ENCODE peak calls at places on chromosomes 1 and 21, in ten cellular contexts. W is tibial nerve, N is thyroid gland, H is heart left ventricle, M is body of pancreas, E is IMR-90, Y is prostate gland, T is K562, A is GM12878, I is breast epithelium. L is an unnamed sample.

GRCh38 chr21:33651965-33652680 is 9.8 kb downstream of the ITSN1 start:
- DNase-seq in M (no peak), T (no peak), H (no peak), I (no peak), N (no peak), A (no peak), E (no peak), Y (no peak), W (no peak), L (no peak)

GRCh38 chr21:41481191-41481590 is 26.8 kb downstream of the TMPRSS2 start:
- DNase-seq in T (no peak), H (no peak), W (no peak), N (no peak), A (no peak), E (peak; percentile 80), I (no peak), Y (no peak), M (no peak), L (no peak)

GRCh38 chr1:67888707-67889106 is 55.4 kb upstream of the GNG12 start:
- DNase-seq in M (no peak), T (no peak), Y (no peak), N (no peak), A (no peak), E (peak; percentile 63), W (no peak), I (no peak), H (no peak), L (no peak)

GRCh38 chr1:221397141-221397540 is 344.7 kb downstream of the DUSP10 start:
- DNase-seq in M (no peak), N (no peak), H (no peak), T (no peak), A (no peak), I (no peak), E (no peak), Y (no peak), W (no peak), L (no peak)

GRCh38 chr1:50697440-50698421 is 262.3 kb downstream of the FAF1 start:
- DNase-seq in W (no peak), I (no peak), E (peak; percentile 62), A (no peak), H (no peak), Y (no peak), N (no peak), M (no peak), T (no peak), L (no peak)

GRCh38 chr1:21631944-21632887 is 36.9 kb downstream of the RAP1GAP start:
- DNase-seq in H (no peak), W (no peak), Y (peak; percentile 59), E (no peak), A (no peak), N (peak; percentile 53), T (peak; percentile 95), I (no peak), M (peak; percentile 65), L (peak; percentile 82)

GRCh38 chr1:50735443-50735842 is 224.6 kb downstream of the FAF1 start:
- DNase-seq in Y (no peak), N (no peak), E (peak; percentile 33), W (no peak), H (no peak), M (no peak), A (no peak), T (peak; percentile 46), I (no peak), L (no peak)

GRCh38 chr1:3968851-3969250 is 68.8 kb upstream of the C1orf174 start:
- DNase-seq in A (no peak), Y (no peak), W (no peak), T (peak; percentile 33), N (no peak), I (no peak), E (no peak), M (no peak), H (no peak), L (no peak)

GRCh38 chr1:77412069-77412793 is 130.4 kb downstream of the AK5 start:
- DNase-seq in N (no peak), M (no peak), E (peak; percentile 66), T (no peak), Y (peak; percentile 27), A (no peak), W (no peak), H (no peak), I (no peak), L (peak; percentile 29)

GRCh38 chr1:16127676-16128337 is 28.1 kb downstream of the EPHA2 start:
- DNase-seq in M (peak; percentile 16), A (no peak), I (no peak), N (no peak), Y (no peak), E (no peak), W (no peak), H (peak; percentile 70), T (no peak), L (no peak)

GRCh38 chr1:211517006-211517405 is 25.0 kb upstream of the RD3 start:
- DNase-seq in T (peak; percentile 40), M (no peak), Y (no peak), H (no peak), W (no peak), N (no peak), I (no peak), E (no peak), A (no peak), L (no peak)

GRCh38 chr1:85015826-85016225 is 18.9 kb upstream of the MCOLN2 start:
- DNase-seq in I (no peak), T (no peak), W (no peak), Y (no peak), H (no peak), E (no peak), M (no peak), A (no peak), N (no peak), L (no peak)

GRCh38 chr1:38077523-38078147 is 31.0 kb upstream of the POU3F1 start:
- DNase-seq in A (no peak), H (no peak), W (no peak), M (no peak), T (no peak), Y (no peak), N (no peak), E (no peak), I (no peak), L (no peak)

GRCh38 chr1:55684131-55684650 is 469.0 kb upstream of the USP24 start:
- DNase-seq in N (no peak), E (no peak), M (no peak), I (no peak), T (no peak), A (no peak), W (no peak), Y (no peak), H (no peak), L (no peak)

GRCh38 chr1:89175601-89176256 is at the start of gene GBP7:
- DNase-seq in T (no peak), M (no peak), N (no peak), W (no peak), E (no peak), Y (no peak), A (no peak), H (no peak), I (no peak), L (no peak)

GRCh38 chr1:1206376-1207253 is at the start of gene TNFRSF18:
- DNase-seq in A (no peak), I (no peak), H (peak; percentile 64), W (no peak), N (peak; percentile 50), Y (peak; percentile 43), M (peak; percentile 53), T (no peak), E (no peak), L (no peak)

GRCh38 chr1:228394571-228395394 is 11.9 kb downstream of the TRIM11 start:
- DNase-seq in I (peak; percentile 45), E (no peak), A (no peak), W (no peak), Y (no peak), T (no peak), M (no peak), H (peak; percentile 60), N (peak; percentile 1), L (no peak)
- TF ChIP-seq CTCF in I (no peak), E (no peak), A (no peak), W (no peak), Y (no peak), T (no peak), M (no peak), H (no peak), N (no peak), L (no peak)

GRCh38 chr1:32948905-32949304 is 15.7 kb downstream of the RNF19B start:
- DNase-seq in T (no peak), A (no peak), I (no peak), H (no peak), M (peak; percentile 31), Y (no peak), N (no peak), E (no peak), W (no peak), L (peak; percentile 26)
- H3K4me1 ChIP-seq in T (no peaks in the 10 kb centered on the region), A (peaks cover 16% of the 10 kb centered on the region), I (no peaks in the 10 kb centered on the region), H (peaks cover 26% of the 10 kb centered on the region), M (peaks cover 31% of the 10 kb centered on the region), Y (no peaks in the 10 kb centered on the region), N (peaks cover 15% of the 10 kb centered on the region), E (peaks cover 5% of the 10 kb centered on the region), W (no peaks in the 10 kb centered on the region), L (peaks cover 39% of the 10 kb centered on the region)

DNA sequence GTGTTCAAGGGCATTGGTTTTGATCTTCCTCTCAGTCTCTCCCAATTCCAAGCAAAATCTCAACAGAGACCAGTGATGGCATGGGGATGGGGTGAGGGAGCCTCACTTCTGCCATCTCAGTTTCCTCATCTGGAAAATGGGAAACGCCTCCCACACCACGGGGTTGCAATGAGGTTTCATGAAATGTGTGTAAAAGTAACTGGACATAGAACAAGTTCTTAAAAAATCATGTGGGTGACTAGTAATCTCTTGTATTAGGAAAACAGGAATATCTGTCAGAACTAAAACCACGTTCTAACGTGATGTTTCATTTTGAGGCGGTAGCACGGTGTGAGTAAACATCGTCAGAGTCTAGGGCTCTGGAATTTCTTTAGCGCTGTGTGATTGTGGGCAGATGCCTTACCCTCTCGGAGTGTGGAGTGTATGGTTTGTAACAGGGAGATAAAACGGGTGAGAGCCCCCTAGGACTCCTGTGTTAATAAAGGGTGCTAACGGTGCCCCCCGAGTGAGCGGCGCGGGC is 55.5 kb upstream of the DNAJC6 start:
- DNase-seq in H (no peak), Y (no peak), E (no peak), M (no peak), I (no peak), A (no peak), W (no peak), N (no peak), T (no peak), L (no peak)
- TF ChIP-seq POLR2A in H (no peak), Y (no peak), E (no peak), M (no peak), I (no peak), A (no peak), W (no peak), N (no peak), T (peak; percentile 76), L (no peak)

DNA sequence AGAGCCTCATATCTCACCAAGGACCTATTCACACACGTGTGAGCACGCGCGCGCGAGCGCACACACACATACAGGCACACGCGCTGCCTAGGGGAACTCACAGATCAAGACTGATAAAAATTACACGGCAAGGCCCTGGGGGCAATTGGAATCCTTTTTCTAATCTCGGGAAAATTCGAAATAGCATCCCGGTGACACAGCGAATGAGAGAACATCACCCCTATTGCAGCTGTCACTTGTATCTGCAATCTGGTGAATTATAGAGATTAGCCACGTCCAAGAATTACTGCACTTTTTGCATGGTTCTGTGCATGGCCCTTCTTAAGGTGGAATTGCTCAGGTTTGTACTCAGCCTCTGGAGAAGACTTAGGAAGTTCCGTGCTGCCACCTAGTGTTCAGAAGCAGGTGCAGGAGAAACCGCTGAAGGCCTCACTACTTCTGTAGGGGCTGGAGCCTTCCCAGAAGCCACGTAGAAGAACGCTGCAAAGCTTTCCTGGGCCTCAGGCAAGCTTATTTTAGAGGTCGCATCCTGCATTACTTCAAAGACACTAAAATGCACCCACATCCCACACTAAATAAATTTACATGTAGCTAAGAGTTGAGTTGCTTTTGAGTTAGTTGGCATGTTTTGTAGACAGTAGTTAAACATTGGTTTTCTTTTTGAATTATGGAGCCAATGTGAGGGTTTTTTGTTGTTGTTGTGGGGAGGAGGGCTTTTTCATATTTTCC is 229.2 kb upstream of the CAMK1G start:
- DNase-seq in N (peak; percentile 87), T (peak; percentile 85), W (peak; percentile 80), Y (peak; percentile 89), I (peak; percentile 63), A (no peak), E (peak; percentile 92), M (peak; percentile 85), H (peak; percentile 54), L (peak; percentile 85)
- TF ChIP-seq CTCF in N (peak; percentile 86), T (peak; percentile 90), W (peak; percentile 53), Y (peak; percentile 78), I (peak; percentile 68), A (peak; percentile 90), E (peak; percentile 84), M (peak; percentile 56), H (peak; percentile 78), L (peak; percentile 86)

L was measured in adrenal gland.